ENCODE peak calls at places on chromosome 3, in eight cellular contexts. V is tibial nerve, D is lung, Q is breast epithelium, P is AG10803, Y is hepatocyte, W is neural progenitor cell, I is brain microvascular endothelial cell. R is an unnamed sample.

GRCh38 chr3:131494706-131495105 is 8.1 kb downstream of the MRPL3 start:
- DNase-seq in V (no peak), D (no peak), Q (no peak), P (no peak), Y (no peak), W (peak), I (no peak), R (no peak)

GRCh38 chr3:171991166-171991565 is 48.2 kb upstream of the FNDC3B start:
- DNase-seq in V (no peak), D (no peak), Q (no peak), P (no peak), Y (no peak), W (no peak), I (no peak), R (no peak)

GRCh38 chr3:43872301-43872700 is 181.6 kb downstream of the ABHD5 start:
- DNase-seq in V (no peak), D (no peak), Q (no peak), P (peak), Y (peak), W (no peak), I (peak), R (peak)

GRCh38 chr3:32293908-32294307 is 55.4 kb downstream of the CMTM8 start:
- DNase-seq in V (no peak), D (no peak), Q (no peak), P (no peak), Y (no peak), W (no peak), I (no peak), R (no peak)

GRCh38 chr3:9183011-9183410 is 66.4 kb downstream of the SRGAP3 start:
- DNase-seq in V (no peak), D (no peak), Q (no peak), P (no peak), Y (no peak), W (no peak), I (no peak), R (no peak)

GRCh38 chr3:13600950-13601691 is 52.2 kb downstream of the FBLN2 start:
- DNase-seq in V (no peak), D (no peak), Q (no peak), P (peak), Y (peak), W (no peak), I (peak), R (peak)

GRCh38 chr3:17910922-17911321 is 168.5 kb upstream of the TBC1D5 start:
- DNase-seq in V (no peak), D (no peak), Q (no peak), P (no peak), Y (no peak), W (no peak), I (no peak), R (no peak)

GRCh38 chr3:12483364-12483763 is 916 bp upstream of the TSEN2 start:
- DNase-seq in V (no peak), D (no peak), Q (no peak), P (no peak), Y (no peak), W (no peak), I (no peak), R (no peak)

GRCh38 chr3:145518639-145519038 is 642.3 kb downstream of the PLOD2 start:
- DNase-seq in V (no peak), D (no peak), Q (no peak), P (no peak), Y (peak), W (no peak), I (no peak), R (no peak)

GRCh38 chr3:45434996-45435395 is 46.6 kb downstream of the LARS2 start:
- DNase-seq in V (no peak), D (no peak), Q (no peak), P (no peak), Y (no peak), W (no peak), I (no peak), R (no peak)

GRCh38 chr3:162141232-162141631 is 644.6 kb downstream of the OTOL1 start:
- DNase-seq in V (no peak), D (no peak), Q (no peak), P (peak), Y (no peak), W (no peak), I (peak), R (peak)

GRCh38 chr3:45528429-45528828 is 66.1 kb upstream of the LIMD1 start:
- DNase-seq in V (no peak), D (no peak), Q (no peak), P (peak), Y (no peak), W (no peak), I (no peak), R (no peak)

GRCh38 chr3:71251156-71251775 is 332.3 kb downstream of the FOXP1 start:
- DNase-seq in V (no peak), D (no peak), Q (no peak), P (peak), Y (no peak), W (no peak), I (peak), R (peak)

GRCh38 chr3:159620873-159621272 is 367.8 kb upstream of the IL12A start:
- DNase-seq in V (no peak), D (no peak), Q (no peak), P (peak), Y (no peak), W (no peak), I (peak), R (no peak)

GRCh38 chr3:127820221-127820870 is 2.0 kb downstream of the MGLL start:
- DNase-seq in V (peak), D (peak), Q (no peak), P (peak), Y (no peak), W (no peak), I (no peak), R (no peak)

GRCh38 chr3:64539451-64540196 is 148.2 kb downstream of the ADAMTS9 start:
- DNase-seq in V (peak), D (no peak), Q (peak), P (peak), Y (peak), W (no peak), I (no peak), R (peak)

GRCh38 chr3:66097647-66098046 is 58.9 kb upstream of the MAGI1 start:
- DNase-seq in V (no peak), D (no peak), Q (no peak), P (no peak), Y (no peak), W (no peak), I (no peak), R (no peak)

GRCh38 chr3:29864809-29865208 is 583.9 kb downstream of the RBMS3 start:
- DNase-seq in V (no peak), D (no peak), Q (no peak), P (no peak), Y (no peak), W (no peak), I (no peak), R (no peak)

GRCh38 chr3:156161172-156161571 is 40.8 kb downstream of the KCNAB1 start:
- DNase-seq in V (no peak), D (no peak), Q (no peak), P (no peak), Y (peak), W (peak), I (no peak), R (no peak)

GRCh38 chr3:13792512-13793347 is 87.1 kb downstream of the WNT7A start:
- DNase-seq in V (no peak), D (no peak), Q (no peak), P (no peak), Y (no peak), W (no peak), I (no peak), R (no peak)

GRCh38 chr3:100802126-100802525 is 92.8 kb downstream of the TFG start:
- DNase-seq in V (no peak), D (no peak), Q (no peak), P (no peak), Y (no peak), W (no peak), I (peak), R (no peak)

GRCh38 chr3:30418443-30418842 is 188.0 kb upstream of the TGFBR2 start:
- DNase-seq in V (no peak), D (no peak), Q (no peak), P (no peak), Y (no peak), W (no peak), I (no peak), R (no peak)

GRCh38 chr3:134362221-134362620 is 12.0 kb downstream of the AMOTL2 start:
- DNase-seq in V (no peak), D (no peak), Q (peak), P (peak), Y (no peak), W (no peak), I (no peak), R (no peak)

DNA sequence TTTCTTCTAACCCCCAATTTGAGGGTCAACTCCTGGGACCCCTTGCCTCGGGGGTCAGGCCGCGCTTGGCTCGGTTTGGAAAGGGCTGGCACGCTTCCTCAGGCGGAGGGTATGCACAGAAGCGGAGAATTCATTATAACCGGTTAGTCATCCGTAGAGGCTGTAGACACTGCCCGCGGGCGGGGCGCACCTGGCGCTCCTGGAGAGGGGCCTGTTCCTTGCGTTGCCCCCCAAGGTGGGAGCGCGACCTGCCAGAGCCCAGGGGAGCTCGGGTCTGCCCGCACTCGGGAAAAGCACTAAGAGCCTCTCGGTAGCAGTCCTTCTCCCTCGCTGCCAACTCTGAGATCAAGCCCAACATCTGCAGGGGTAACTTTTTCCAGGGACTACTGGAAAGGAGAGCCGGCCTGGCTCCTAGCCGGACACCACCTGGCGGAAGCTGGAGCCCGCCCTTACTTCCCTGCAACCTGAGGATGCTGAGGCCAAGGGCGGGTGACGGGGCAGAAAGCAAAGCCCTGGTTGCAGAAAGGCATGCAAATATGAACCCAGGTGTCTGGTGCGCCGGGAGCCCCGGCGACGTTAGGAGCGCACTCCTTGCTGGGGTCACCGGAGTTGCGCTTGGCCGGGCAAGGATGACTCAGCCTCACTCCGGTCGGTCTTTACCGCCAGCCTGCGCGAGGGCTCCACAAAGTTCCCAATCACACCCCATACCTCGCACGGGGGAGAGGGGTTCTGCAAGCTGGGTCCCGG is 1.5 kb upstream of the CACNA2D3 start:
- DNase-seq in V (no peak), D (no peak), Q (no peak), P (no peak), Y (peak), W (peak), I (no peak), R (no peak)
- H3K4me3 ChIP-seq in V (peak), D (no peak), Q (peak), P (no peak), Y (peak), W (peak), I (no peak), R (no peak)

GRCh38 chr3:185659942-185660921 is 74.1 kb downstream of the SENP2 start:
- DNase-seq in V (peak), D (peak), Q (peak), P (peak), Y (peak), W (peak), I (peak), R (peak)
- TF ChIP-seq CTCF in V (peak), D (peak), Q (peak), P (peak), Y (peak), W (peak), I (peak), R (peak)

GRCh38 chr3:142578309-142579223 is at the start of gene ATR:
- DNase-seq in V (peak), D (peak), Q (peak), P (peak), Y (peak), W (peak), I (peak), R (peak)

GRCh38 chr3:142580061-142580423 is 1.5 kb upstream of the ATR start:
- DNase-seq in V (no peak), D (no peak), Q (no peak), P (no peak), Y (no peak), W (no peak), I (no peak), R (no peak)

GRCh38 chr3:142577701-142578308 is 728 bp downstream of the ATR start:
- DNase-seq in V (no peak), D (no peak), Q (no peak), P (no peak), Y (no peak), W (no peak), I (peak), R (no peak)

GRCh38 chr3:142574665-142575064 is 3.9 kb downstream of the ATR start:
- DNase-seq in V (no peak), D (no peak), Q (no peak), P (no peak), Y (no peak), W (peak), I (no peak), R (no peak)

DNA sequence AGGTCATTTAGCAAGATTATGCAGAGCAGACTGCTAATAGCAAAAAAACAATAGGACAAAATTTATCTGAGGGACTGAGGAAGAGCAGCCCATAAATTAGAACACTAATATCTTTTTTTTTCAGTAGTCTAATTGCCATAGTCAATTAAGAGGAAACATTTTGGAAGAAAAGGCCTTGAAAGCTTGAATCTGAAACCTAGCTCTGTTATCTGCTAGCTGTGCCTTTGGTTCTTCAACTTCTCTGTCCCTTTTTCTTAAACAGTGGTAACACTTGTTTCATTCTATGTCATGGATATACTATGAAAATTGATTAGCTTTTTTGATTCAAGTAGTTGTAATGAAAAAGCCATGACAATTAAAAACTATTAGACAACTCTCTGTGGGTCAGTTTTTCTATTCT is 1.7 kb downstream of the ATR start:
- DNase-seq in V (no peak), D (no peak), Q (no peak), P (no peak), Y (no peak), W (no peak), I (no peak), R (no peak)
- H3K4me3 ChIP-seq in V (peak), D (no peak), Q (no peak), P (no peak), Y (no peak), W (peak), I (no peak), R (no peak)

GRCh38 chr3:187112934-187113793 is 26.1 kb downstream of the RPL39L start:
- DNase-seq in V (peak), D (no peak), Q (no peak), P (peak), Y (peak), W (no peak), I (peak), R (no peak)
- TF ChIP-seq CTCF in V (peak), D (peak), Q (no peak), P (peak), Y (peak), W (peak), I (peak), R (peak)

GRCh38 chr3:169128579-169128978 is 534.9 kb downstream of the MECOM start:
- DNase-seq in V (no peak), D (no peak), Q (no peak), P (no peak), Y (no peak), W (no peak), I (no peak), R (no peak)
- H3K4me3 ChIP-seq in V (no peak), D (no peak), Q (no peak), P (no peak), Y (no peak), W (no peak), I (no peak), R (no peak)

GRCh38 chr3:61758839-61759238 is 197.5 kb downstream of the PTPRG start:
- DNase-seq in V (no peak), D (no peak), Q (no peak), P (no peak), Y (no peak), W (no peak), I (no peak), R (no peak)
- TF ChIP-seq CTCF in V (no peak), D (no peak), Q (no peak), P (no peak), Y (no peak), W (no peak), I (no peak), R (no peak)

DNA sequence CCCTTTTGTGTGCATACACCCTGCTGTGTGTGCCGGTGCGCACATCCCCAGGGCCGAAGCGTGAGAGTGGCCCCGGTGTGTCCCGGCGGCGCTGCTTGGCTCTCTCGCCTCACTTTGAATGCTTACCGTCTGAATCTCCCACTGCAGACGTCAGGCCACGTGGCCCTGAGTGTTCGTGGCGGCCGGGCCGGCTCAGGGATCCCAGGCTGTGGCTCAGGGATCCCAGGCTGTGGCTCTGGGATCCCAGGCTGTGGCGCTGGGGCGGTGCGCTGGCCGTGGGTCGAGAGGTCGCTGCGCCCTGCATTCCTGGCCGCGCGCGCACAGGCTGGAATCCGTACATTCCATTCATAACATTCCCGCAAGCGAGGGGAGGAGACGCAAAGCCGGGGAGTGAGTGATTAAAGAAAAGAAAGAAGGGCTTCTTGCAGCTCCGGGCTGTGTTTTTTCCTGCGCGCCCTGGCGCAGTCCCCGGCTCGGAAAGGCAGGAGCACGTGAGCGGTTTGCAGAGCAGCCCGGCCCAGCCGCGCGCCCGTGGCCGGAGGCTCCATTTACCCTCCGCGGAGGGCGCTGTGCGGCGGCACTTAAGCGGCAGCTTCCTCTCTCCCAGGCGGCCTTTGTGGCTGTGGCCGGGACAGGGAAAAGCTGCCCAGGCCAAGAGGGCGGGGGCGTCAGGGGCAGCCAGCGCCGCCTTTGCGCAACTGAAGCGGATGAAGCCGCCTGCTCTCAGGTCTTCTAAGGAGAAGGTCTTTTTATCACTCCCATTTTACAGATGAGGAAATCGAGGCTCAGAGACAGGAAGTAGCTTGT is 87.0 kb upstream of the ALDH1L1 start:
- DNase-seq in V (peak), D (peak), Q (peak), P (peak), Y (peak), W (peak), I (peak), R (peak)
- H3K4me3 ChIP-seq in V (peak), D (no peak), Q (peak), P (peak), Y (no peak), W (peak), I (peak), R (peak)

DNA sequence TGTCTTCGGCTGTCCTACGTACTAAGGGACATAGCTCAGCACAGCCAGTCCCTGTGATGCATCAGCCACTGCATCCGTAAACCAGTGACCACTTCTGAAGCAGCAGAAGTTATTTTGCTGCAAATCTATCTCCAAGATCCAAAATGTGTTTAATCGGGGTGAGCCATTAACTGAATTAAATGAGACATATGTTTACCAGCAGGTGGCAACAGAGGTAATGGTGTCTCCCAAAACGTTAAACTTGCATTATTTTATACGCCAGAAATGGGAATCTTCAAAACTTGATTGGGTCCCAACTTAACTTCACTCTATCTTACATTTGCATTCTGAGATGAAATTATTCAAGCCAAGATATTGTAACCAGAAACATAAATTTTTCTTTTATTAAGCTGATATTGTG is 75.3 kb upstream of the BOC start:
- DNase-seq in V (no peak), D (no peak), Q (no peak), P (peak), Y (peak), W (peak), I (no peak), R (no peak)
- TF ChIP-seq CTCF in V (peak), D (peak), Q (peak), P (peak), Y (peak), W (peak), I (peak), R (peak)

R was measured in AG04449.